ENCODE peak calls at places on chromosomes 16 and 17, in seven cellular contexts. T, Q, U, I, H, A and E are unnamed samples.

GRCh38 chr17:20896153-20896649 is 146.6 kb downstream of the USP22 start:
- DNase-seq in T (peak; percentile 53), Q (no peak), U (peak; percentile 23), I (no peak), H (peak; percentile 13), A (no peak), E (no peak)

GRCh38 chr17:45273551-45273957 is 11.7 kb upstream of the SPATA32 start:
- DNase-seq in T (no peak), Q (no peak), U (peak; percentile 25), I (no peak), H (no peak), A (no peak), E (no peak)

GRCh38 chr17:5592382-5592781 is 8.1 kb upstream of the NLRP1 start:
- DNase-seq in T (no peak), Q (no peak), U (peak; percentile 60), I (no peak), H (peak; percentile 53), A (no peak), E (no peak)

GRCh38 chr17:13346996-13347762 is 254.6 kb downstream of the HS3ST3A1 start:
- DNase-seq in T (no peak), Q (no peak), U (peak; percentile 88), I (no peak), H (peak; percentile 79), A (no peak), E (no peak)

GRCh38 chr16:31005350-31006085 is 4.9 kb downstream of the STX1B start:
- DNase-seq in T (peak; percentile 16), Q (no peak), U (no peak), I (no peak), H (no peak), A (no peak), E (no peak)

GRCh38 chr17:18033442-18034099 is 5.4 kb downstream of the ATPAF2 start:
- DNase-seq in T (no peak), Q (peak; percentile 73), U (peak; percentile 92), I (no peak), H (peak; percentile 89), A (peak; percentile 68), E (no peak)

GRCh38 chr17:14156689-14157088 is 80.0 kb downstream of the CDRT15 start:
- DNase-seq in T (no peak), Q (no peak), U (no peak), I (no peak), H (no peak), A (no peak), E (no peak)

GRCh38 chr16:49757744-49758069 is 98.2 kb downstream of the ZNF423 start:
- DNase-seq in T (no peak), Q (no peak), U (no peak), I (no peak), H (no peak), A (no peak), E (no peak)

GRCh38 chr17:76408037-76408849 is 23.8 kb downstream of the SPHK1 start:
- DNase-seq in T (peak; percentile 61), Q (peak; percentile 65), U (peak; percentile 49), I (no peak), H (peak; percentile 73), A (no peak), E (peak; percentile 81)

GRCh38 chr17:36686123-36686669 is 84.8 kb downstream of the MRM1 start:
- DNase-seq in T (no peak), Q (no peak), U (no peak), I (no peak), H (no peak), A (no peak), E (no peak)

GRCh38 chr17:14301761-14302401 is 1.0 kb downstream of the HS3ST3B1 start:
- DNase-seq in T (peak; percentile 45), Q (no peak), U (peak; percentile 64), I (no peak), H (peak; percentile 29), A (no peak), E (peak; percentile 75)

GRCh38 chr17:21174719-21175118 is 39.2 kb downstream of the TMEM11 start:
- DNase-seq in T (no peak), Q (no peak), U (peak; percentile 28), I (no peak), H (no peak), A (no peak), E (no peak)

DNA sequence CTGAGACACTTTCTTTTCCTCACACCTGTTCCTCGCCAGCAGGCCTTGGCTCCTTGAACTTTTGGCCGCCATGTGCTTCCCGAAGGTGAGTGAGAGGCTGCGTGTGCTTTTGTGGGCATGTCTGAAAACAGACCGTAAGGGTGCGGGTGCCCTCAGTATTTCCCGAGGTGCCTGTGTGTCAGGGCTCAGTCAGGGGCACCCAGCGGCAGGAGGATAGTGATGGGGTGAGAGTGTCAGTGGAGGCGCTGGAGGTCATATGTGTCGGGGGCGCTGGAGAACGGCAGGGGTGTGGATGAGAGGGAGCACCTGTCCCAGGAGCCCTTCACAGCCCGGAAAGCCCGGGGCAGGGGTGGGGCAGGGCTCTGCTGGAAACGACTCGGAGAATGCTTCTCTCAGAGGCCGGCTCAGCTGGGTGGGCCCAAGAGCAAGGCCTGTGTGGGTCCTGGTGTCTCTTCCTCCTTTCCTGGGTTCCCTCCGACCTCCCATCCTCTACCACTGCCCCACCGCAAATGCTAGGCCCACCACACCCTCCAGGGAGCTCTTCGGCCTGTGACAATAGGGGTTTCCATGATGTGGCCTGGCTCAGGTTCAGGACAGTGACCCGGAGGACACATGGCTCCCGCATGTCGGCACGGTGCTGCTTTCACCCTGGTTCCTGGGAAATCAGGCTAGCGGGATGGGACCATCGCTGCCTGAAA is 451 bp downstream of the IL32 start:
- DNase-seq in T (no peak), Q (no peak), U (no peak), I (no peak), H (no peak), A (no peak), E (no peak)
- H3K4me3 ChIP-seq in T (peak overlapping the region; percentile 38), Q (peak overlapping the region; percentile 7), U (peak overlapping the region; percentile 57), I (peak overlapping the region; percentile 43), H (peak overlapping the region; percentile 17), A (no peak overlapping the region), E (peak overlapping the region; percentile 52)

DNA sequence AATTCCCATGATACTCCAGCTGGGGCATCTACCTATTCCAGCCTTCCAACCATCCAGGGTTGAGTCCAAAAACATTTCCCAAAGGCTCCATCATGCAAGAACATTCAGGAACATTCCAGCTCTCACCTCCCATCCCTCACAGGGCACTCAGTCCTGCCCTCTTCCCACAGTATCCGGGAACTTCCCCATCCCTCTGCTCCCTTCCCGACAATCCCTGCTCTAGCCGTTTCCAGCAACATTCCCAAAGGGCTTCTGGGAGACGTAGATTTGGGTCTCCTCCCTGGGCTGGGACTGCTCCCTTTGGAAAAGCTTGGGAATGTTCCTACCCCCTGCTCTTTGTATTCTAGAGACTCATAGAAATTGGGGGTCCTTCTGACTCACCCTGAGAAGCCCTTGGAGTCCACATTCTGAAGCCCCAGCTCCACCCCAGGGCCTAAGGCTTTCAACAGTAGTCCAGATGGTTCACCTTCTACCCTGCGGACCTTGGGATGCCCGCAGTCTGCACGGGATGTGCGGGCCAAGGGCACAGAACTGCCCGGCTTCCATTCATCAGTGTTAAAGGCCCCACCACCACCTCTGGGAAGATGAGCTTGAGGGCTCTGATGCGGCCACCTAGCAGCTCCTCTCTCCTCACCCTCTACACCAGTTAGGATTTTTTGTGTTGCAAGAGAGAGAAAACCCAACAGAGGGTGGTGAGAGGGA is 25.4 kb downstream of the NGFR start:
- DNase-seq in T (no peak), Q (no peak), U (no peak), I (no peak), H (no peak), A (no peak), E (no peak)
- H3K4me3 ChIP-seq in T (no peak overlapping the region), Q (no peak overlapping the region), U (no peak overlapping the region), I (no peak overlapping the region), H (no peak overlapping the region), A (no peak overlapping the region), E (no peak overlapping the region)

GRCh38 chr17:59825533-59826316 is 67.0 kb downstream of the TUBD1 start:
- DNase-seq in T (no peak), Q (no peak), U (peak; percentile 89), I (no peak), H (peak; percentile 67), A (no peak), E (no peak)
- H3K4me3 ChIP-seq in T (no peak overlapping the region), Q (no peak overlapping the region), U (no peak overlapping the region), I (no peak overlapping the region), H (no peak overlapping the region), A (no peak overlapping the region), E (no peak overlapping the region)

GRCh38 chr16:1468456-1468855 is 6.4 kb downstream of the CLCN7 start:
- DNase-seq in T (no peak), Q (no peak), U (no peak), I (no peak), H (no peak), A (no peak), E (peak; percentile 64)
- H3K4me3 ChIP-seq in T (no peak overlapping the region), Q (no peak overlapping the region), U (no peak overlapping the region), I (no peak overlapping the region), H (no peak overlapping the region), A (no peak overlapping the region), E (no peak overlapping the region)

GRCh38 chr17:40321502-40322416 is 12.8 kb downstream of the RARA start:
- DNase-seq in T (peak; percentile 84), Q (no peak), U (no peak), I (no peak), H (no peak), A (no peak), E (peak; percentile 80)
- H3K4me3 ChIP-seq in T (peak overlapping the region; percentile 23), Q (peak overlapping the region; percentile 1), U (peak overlapping the region; percentile 95), I (peak overlapping the region; percentile 92), H (peak overlapping the region; percentile 9), A (no peak overlapping the region), E (peak overlapping the region; percentile 100)

GRCh38 chr16:10077861-10078260 is 104.4 kb downstream of the GRIN2A start:
- DNase-seq in T (no peak), Q (no peak), U (no peak), I (no peak), H (no peak), A (no peak), E (no peak)
- H3K4me3 ChIP-seq in T (no peak overlapping the region), Q (no peak overlapping the region), U (no peak overlapping the region), I (no peak overlapping the region), H (no peak overlapping the region), A (no peak overlapping the region), E (no peak overlapping the region)